ENCODE peak calls at places on chromosome 1, in nine cellular contexts. One of them, this sample, is unnamed.

GRCh38 chr1:19033926-19034680 is 77.6 kb upstream of the IFFO2 start:
- DNase-seq in fibroblast of pulmonary artery: no peak
- DNase-seq in body of pancreas: no peak
- DNase-seq in fibroblast of the aortic adventitia: peak
- DNase-seq in RWPE1: peak
- DNase-seq in omental fat pad: no peak
- DNase-seq in Calu3: no peak
- DNase-seq in left lung: peak
- DNase-seq in lower leg skin: peak
- DNase-seq in this sample: no peak

GRCh38 chr1:1594602-1594981 is 5.3 kb downstream of the FNDC10 start:
- DNase-seq in fibroblast of pulmonary artery: no peak
- DNase-seq in body of pancreas: no peak
- DNase-seq in fibroblast of the aortic adventitia: no peak
- DNase-seq in RWPE1: no peak
- DNase-seq in omental fat pad: no peak
- DNase-seq in Calu3: no peak
- DNase-seq in left lung: peak
- DNase-seq in lower leg skin: no peak
- DNase-seq in this sample: no peak

GRCh38 chr1:155062151-155062686 is 1.3 kb upstream of the EFNA4 start:
- DNase-seq in fibroblast of pulmonary artery: no peak
- DNase-seq in body of pancreas: no peak
- DNase-seq in fibroblast of the aortic adventitia: no peak
- DNase-seq in RWPE1: no peak
- DNase-seq in omental fat pad: no peak
- DNase-seq in Calu3: no peak
- DNase-seq in left lung: no peak
- DNase-seq in lower leg skin: no peak
- DNase-seq in this sample: no peak

GRCh38 chr1:240667351-240667750 is 55.4 kb upstream of the GREM2 start:
- DNase-seq in fibroblast of pulmonary artery: no peak
- DNase-seq in body of pancreas: no peak
- DNase-seq in fibroblast of the aortic adventitia: no peak
- DNase-seq in RWPE1: no peak
- DNase-seq in omental fat pad: no peak
- DNase-seq in Calu3: no peak
- DNase-seq in left lung: no peak
- DNase-seq in lower leg skin: no peak
- DNase-seq in this sample: no peak

GRCh38 chr1:205588691-205589445 is 42.9 kb downstream of the ELK4 start:
- DNase-seq in fibroblast of pulmonary artery: peak
- DNase-seq in body of pancreas: peak
- DNase-seq in fibroblast of the aortic adventitia: peak
- DNase-seq in RWPE1: no peak
- DNase-seq in omental fat pad: no peak
- DNase-seq in Calu3: peak
- DNase-seq in left lung: no peak
- DNase-seq in lower leg skin: peak
- DNase-seq in this sample: no peak

GRCh38 chr1:197302775-197303174 is 34.7 kb downstream of the CRB1 start:
- DNase-seq in fibroblast of pulmonary artery: peak
- DNase-seq in body of pancreas: no peak
- DNase-seq in fibroblast of the aortic adventitia: peak
- DNase-seq in RWPE1: peak
- DNase-seq in omental fat pad: no peak
- DNase-seq in Calu3: no peak
- DNase-seq in left lung: no peak
- DNase-seq in lower leg skin: no peak
- DNase-seq in this sample: no peak

GRCh38 chr1:100950776-100951175 is 54.9 kb downstream of the SLC30A7 start:
- DNase-seq in fibroblast of pulmonary artery: peak
- DNase-seq in body of pancreas: no peak
- DNase-seq in fibroblast of the aortic adventitia: peak
- DNase-seq in RWPE1: no peak
- DNase-seq in omental fat pad: no peak
- DNase-seq in Calu3: no peak
- DNase-seq in left lung: no peak
- DNase-seq in lower leg skin: no peak
- DNase-seq in this sample: no peak

GRCh38 chr1:91844862-91845528 is 41.0 kb downstream of the TGFBR3 start:
- DNase-seq in fibroblast of pulmonary artery: peak
- DNase-seq in body of pancreas: peak
- DNase-seq in fibroblast of the aortic adventitia: peak
- DNase-seq in RWPE1: peak
- DNase-seq in omental fat pad: no peak
- DNase-seq in Calu3: no peak
- DNase-seq in left lung: no peak
- DNase-seq in lower leg skin: no peak
- DNase-seq in this sample: no peak

GRCh38 chr1:154703207-154703606 is 95.2 kb upstream of the ADAR start:
- DNase-seq in fibroblast of pulmonary artery: peak
- DNase-seq in body of pancreas: no peak
- DNase-seq in fibroblast of the aortic adventitia: no peak
- DNase-seq in RWPE1: no peak
- DNase-seq in omental fat pad: no peak
- DNase-seq in Calu3: no peak
- DNase-seq in left lung: no peak
- DNase-seq in lower leg skin: no peak
- DNase-seq in this sample: no peak

DNA sequence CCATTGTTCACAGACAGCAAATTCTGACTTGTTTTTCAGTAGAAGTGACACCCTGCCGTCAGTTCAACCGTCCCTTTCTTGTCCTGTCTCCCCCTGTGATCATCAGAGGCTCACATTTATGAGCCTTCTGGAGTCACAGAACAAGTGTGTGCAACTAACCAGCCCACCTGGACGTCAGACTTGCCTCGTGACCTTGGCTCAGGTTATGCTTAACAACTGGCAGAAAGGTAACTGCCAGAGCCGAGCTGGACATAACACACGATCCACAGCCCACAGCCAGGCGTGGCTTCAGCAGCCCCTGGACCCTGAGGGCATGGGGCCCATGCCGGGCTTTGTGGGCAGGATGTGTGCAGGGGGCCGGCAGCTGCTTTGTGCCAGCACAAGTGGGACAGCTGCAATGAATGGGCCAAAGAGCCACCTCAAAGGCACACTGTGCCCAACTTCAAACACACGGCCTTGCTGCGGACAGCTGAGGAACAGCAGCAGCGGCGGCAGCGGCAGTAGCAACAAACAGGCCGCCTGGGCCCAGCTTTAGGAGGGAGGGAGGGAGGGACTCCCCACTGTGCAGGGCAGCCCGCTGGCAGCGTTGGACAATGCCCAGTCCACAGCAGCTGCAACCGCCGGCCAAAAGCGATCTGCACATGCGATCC is 103.9 kb downstream of the ZBTB18 start:
- DNase-seq in fibroblast of pulmonary artery: no peak
- DNase-seq in body of pancreas: peak
- DNase-seq in fibroblast of the aortic adventitia: no peak
- DNase-seq in RWPE1: no peak
- DNase-seq in omental fat pad: no peak
- DNase-seq in Calu3: no peak
- DNase-seq in left lung: no peak
- DNase-seq in lower leg skin: no peak
- DNase-seq in this sample: no peak
- TF ChIP-seq CTCF in fibroblast of pulmonary artery: no peak
- TF ChIP-seq CTCF in body of pancreas: no peak
- TF ChIP-seq CTCF in fibroblast of the aortic adventitia: no peak
- TF ChIP-seq CTCF in RWPE1: no peak
- TF ChIP-seq CTCF in omental fat pad: no peak
- TF ChIP-seq CTCF in Calu3: no peak
- TF ChIP-seq CTCF in left lung: no peak
- TF ChIP-seq CTCF in lower leg skin: no peak
- TF ChIP-seq CTCF in this sample: no peak

DNA sequence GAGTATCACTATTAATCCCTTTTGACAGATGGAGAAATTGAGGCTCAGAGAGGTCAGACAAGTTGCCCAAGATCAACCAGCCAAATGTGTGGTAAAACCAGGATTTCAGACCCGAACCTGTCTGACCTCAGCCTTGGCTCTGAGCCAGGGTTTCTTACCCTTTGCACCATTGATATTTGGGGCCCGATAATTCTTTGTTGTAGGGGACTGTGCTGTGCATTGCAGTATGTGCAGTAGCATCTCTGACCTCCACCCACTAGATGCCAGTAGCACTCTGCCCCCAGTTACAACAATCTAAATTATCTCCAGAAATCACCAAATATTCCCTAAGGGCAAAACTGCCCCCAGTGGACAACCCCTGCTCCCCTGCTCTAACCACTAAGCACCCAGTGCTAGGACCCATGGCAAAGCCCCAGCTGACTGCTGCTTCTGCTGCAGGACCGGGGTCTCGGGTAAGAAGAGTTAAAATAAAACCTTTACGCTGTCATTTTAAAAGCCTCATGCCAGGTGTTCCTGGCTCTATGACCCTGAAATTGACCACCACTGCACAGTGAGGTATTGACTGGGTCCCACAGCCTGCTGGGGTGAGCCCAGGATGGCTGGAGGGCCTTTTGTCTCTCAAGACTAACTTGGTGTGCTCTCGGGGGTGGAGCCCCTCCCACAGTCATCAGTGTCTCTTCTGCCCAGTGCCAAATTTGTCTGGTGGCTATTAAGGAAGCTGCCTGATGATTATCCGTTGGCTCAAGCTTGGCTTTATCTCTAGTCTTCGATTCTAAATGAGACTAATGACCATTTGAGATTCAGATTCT is 5.6 kb upstream of the MAN1C1 start:
- DNase-seq in fibroblast of pulmonary artery: peak
- DNase-seq in body of pancreas: no peak
- DNase-seq in fibroblast of the aortic adventitia: peak
- DNase-seq in RWPE1: no peak
- DNase-seq in omental fat pad: no peak
- DNase-seq in Calu3: no peak
- DNase-seq in left lung: no peak
- DNase-seq in lower leg skin: peak
- DNase-seq in this sample: no peak
- TF ChIP-seq CTCF in fibroblast of pulmonary artery: peak
- TF ChIP-seq CTCF in body of pancreas: no peak
- TF ChIP-seq CTCF in fibroblast of the aortic adventitia: peak
- TF ChIP-seq CTCF in RWPE1: no peak
- TF ChIP-seq CTCF in omental fat pad: no peak
- TF ChIP-seq CTCF in Calu3: no peak
- TF ChIP-seq CTCF in left lung: no peak
- TF ChIP-seq CTCF in lower leg skin: no peak
- TF ChIP-seq CTCF in this sample: no peak

DNA sequence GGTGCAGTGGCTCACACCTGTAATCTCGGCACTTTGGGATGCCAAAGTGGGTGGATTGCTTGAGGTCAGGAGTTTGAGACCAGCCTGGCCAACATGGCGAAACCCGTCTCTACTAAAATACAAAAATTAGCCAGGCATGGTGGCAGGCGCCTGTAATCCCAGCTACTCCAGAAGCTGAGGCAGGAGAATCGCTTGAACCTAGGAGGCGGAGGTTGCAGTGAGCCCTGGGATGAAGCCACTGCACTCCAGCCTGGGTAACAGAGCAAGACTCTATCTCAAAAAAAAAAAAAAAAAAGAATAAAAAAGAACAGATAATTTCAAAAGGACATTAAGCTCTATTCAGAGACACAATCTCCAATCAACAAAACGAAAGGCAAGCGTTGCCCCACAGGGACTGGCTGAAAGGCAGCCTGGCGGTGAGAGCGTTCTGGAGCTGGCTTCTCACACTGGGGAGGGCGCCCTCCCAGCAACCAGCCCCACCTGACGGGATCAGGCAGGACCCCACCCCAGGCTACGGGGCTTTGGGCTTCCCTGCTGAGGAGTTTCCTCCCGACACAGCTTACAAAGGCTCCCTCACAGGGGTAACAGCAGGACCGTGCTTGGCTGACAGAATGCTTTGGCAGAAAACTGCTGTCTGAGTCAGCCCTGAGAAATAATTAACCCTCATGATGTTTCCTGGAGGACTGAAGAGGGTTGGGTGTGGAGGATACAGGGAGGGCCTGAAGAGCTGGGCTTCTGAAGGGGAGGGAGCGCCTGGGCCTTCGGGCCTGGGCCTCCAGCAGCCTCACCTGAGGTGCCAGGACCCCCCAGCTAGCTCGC is 31.1 kb upstream of the SRP9 start:
- DNase-seq in fibroblast of pulmonary artery: peak
- DNase-seq in body of pancreas: peak
- DNase-seq in fibroblast of the aortic adventitia: peak
- DNase-seq in RWPE1: peak
- DNase-seq in omental fat pad: no peak
- DNase-seq in Calu3: peak
- DNase-seq in left lung: no peak
- DNase-seq in lower leg skin: peak
- DNase-seq in this sample: no peak
- TF ChIP-seq CTCF in fibroblast of pulmonary artery: no peak
- TF ChIP-seq CTCF in body of pancreas: peak
- TF ChIP-seq CTCF in fibroblast of the aortic adventitia: peak
- TF ChIP-seq CTCF in RWPE1: no peak
- TF ChIP-seq CTCF in omental fat pad: no peak
- TF ChIP-seq CTCF in Calu3: no peak
- TF ChIP-seq CTCF in left lung: no peak
- TF ChIP-seq CTCF in lower leg skin: no peak
- TF ChIP-seq CTCF in this sample: no peak

GRCh38 chr1:17211377-17211776 is 6.4 kb downstream of the PADI1 start:
- DNase-seq in fibroblast of pulmonary artery: no peak
- DNase-seq in body of pancreas: no peak
- DNase-seq in fibroblast of the aortic adventitia: no peak
- DNase-seq in RWPE1: no peak
- DNase-seq in omental fat pad: no peak
- DNase-seq in Calu3: no peak
- DNase-seq in left lung: no peak
- DNase-seq in lower leg skin: no peak
- DNase-seq in this sample: no peak
- TF ChIP-seq CTCF in fibroblast of pulmonary artery: no peak
- TF ChIP-seq CTCF in body of pancreas: no peak
- TF ChIP-seq CTCF in fibroblast of the aortic adventitia: no peak
- TF ChIP-seq CTCF in RWPE1: no peak
- TF ChIP-seq CTCF in omental fat pad: no peak
- TF ChIP-seq CTCF in Calu3: no peak
- TF ChIP-seq CTCF in left lung: no peak
- TF ChIP-seq CTCF in lower leg skin: no peak
- TF ChIP-seq CTCF in this sample: no peak